ENCODE peak calls at places on chromosomes 16 and 17, in seven cellular contexts. K is body of pancreas, H is DND-41, T is kidney, R is ovary, G is psoas muscle, I is cardiac fibroblast. A is an unnamed sample.

GRCh38 chr16:3553138-3553923 is 23.9 kb downstream of the NLRC3 start:
- DNase-seq in K (no peak), H (no peak), T (no peak), R (no peak), G (no peak), I (no peak), A (no peak)

GRCh38 chr16:10749680-10750035 is 6.0 kb downstream of the NUBP1 start:
- DNase-seq in K (no peak), H (no peak), T (no peak), R (no peak), G (no peak), I (peak), A (no peak)

GRCh38 chr16:939311-939710 is 31.5 kb downstream of the LMF1 start:
- DNase-seq in K (no peak), H (no peak), T (peak), R (no peak), G (peak), I (no peak), A (no peak)

GRCh38 chr17:7840441-7840840 is 6.4 kb downstream of the KDM6B start:
- DNase-seq in K (no peak), H (no peak), T (no peak), R (no peak), G (no peak), I (no peak), A (no peak)

GRCh38 chr17:38702900-38703741 is 2.0 kb upstream of the MLLT6 start:
- DNase-seq in K (peak), H (peak), T (peak), R (no peak), G (no peak), I (no peak), A (no peak)

GRCh38 chr16:19908921-19909320 is 24.3 kb upstream of the GPRC5B start:
- DNase-seq in K (no peak), H (no peak), T (no peak), R (no peak), G (no peak), I (no peak), A (no peak)

GRCh38 chr17:395974-396373 is 43.4 kb upstream of the RPH3AL start:
- DNase-seq in K (no peak), H (no peak), T (no peak), R (no peak), G (no peak), I (no peak), A (no peak)

GRCh38 chr16:68901910-68902309 is 58.6 kb downstream of the TANGO6 start:
- DNase-seq in K (no peak), H (no peak), T (no peak), R (no peak), G (no peak), I (peak), A (no peak)

GRCh38 chr17:17025621-17026020 is 16.6 kb upstream of the MPRIP start:
- DNase-seq in K (peak), H (no peak), T (peak), R (no peak), G (no peak), I (no peak), A (no peak)

GRCh38 chr16:8720080-8720966 is 45.9 kb downstream of the ABAT start:
- DNase-seq in K (peak), H (no peak), T (no peak), R (no peak), G (no peak), I (no peak), A (no peak)

GRCh38 chr16:51391798-51392511 is 240.9 kb upstream of the SALL1 start:
- DNase-seq in K (no peak), H (no peak), T (peak), R (no peak), G (no peak), I (no peak), A (no peak)

GRCh38 chr16:31215287-31216115 is 1.4 kb downstream of the PYDC1 start:
- DNase-seq in K (peak), H (no peak), T (peak), R (peak), G (peak), I (peak), A (no peak)

GRCh38 chr16:31213877-31214704 is at the start of gene TRIM72:
- DNase-seq in K (no peak), H (no peak), T (no peak), R (no peak), G (peak), I (no peak), A (no peak)

GRCh38 chr16:31214705-31215286 is 877 bp downstream of the TRIM72 start:
- DNase-seq in K (no peak), H (no peak), T (peak), R (no peak), G (peak), I (no peak), A (no peak)

GRCh38 chr16:31211960-31212359 is 2.0 kb upstream of the TRIM72 start:
- DNase-seq in K (no peak), H (no peak), T (no peak), R (no peak), G (no peak), I (no peak), A (no peak)

DNA sequence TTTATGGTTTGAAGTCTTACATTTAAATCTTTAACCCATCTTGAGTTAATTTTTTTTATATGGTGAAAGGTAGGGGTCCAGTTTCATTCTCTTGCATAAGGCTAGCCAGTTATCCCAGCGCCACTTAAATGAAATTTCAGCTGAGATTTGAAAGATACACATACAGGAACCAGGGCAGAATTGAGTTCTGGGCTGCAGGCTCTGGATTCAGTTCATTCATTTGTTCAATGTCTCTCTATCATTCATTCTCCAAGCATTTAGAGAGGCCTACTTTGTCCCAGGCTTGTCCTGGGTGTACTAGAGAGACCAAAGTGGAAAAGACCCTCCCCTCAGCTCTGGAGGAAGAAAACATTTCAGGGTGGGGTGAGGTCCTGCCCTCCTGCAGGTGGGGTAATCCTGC is 577 bp upstream of the TRIM72 start:
- DNase-seq in K (no peak), H (no peak), T (no peak), R (no peak), G (no peak), I (no peak), A (no peak)
- H3K4me3 ChIP-seq in K (no peak), H (no peak), T (no peak), R (no peak), G (peak), I (no peak), A (no peak)

DNA sequence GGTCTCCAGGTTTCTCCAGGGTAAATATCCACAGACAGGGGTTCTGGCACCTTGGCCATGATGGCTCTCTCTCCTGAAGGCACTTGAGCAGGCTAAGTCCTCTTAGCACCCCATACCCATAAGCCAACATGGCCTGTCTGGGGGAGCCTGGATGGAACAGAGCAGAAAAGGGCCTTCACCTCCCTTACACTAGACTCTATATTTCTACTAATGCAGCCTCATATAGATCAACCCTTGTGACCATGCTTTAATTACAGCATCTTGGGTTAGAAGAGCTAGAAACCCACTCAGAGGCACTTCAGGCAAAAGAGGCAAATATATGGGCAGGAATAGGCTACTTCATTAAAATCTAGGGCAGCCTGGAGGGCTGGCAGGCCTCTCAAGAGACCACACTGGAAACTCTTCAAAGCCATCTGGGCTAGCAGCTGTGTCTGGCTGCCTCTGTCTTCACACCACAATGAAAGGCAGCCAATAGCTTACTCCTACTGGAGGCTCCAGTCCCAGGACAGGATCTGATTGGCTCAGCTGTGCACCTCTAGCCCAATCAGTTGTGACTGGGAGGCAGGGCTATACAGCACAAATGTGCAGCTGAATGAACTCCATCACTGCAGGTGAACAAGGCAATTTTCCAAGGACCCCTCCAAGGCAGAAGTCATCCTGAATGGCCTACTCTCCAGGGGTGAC is 4.7 kb upstream of the CDT1 start:
- DNase-seq in K (no peak), H (peak), T (no peak), R (no peak), G (no peak), I (no peak), A (peak)
- H3K4me3 ChIP-seq in K (no peak), H (no peak), T (no peak), R (no peak), G (no peak), I (no peak), A (peak)

DNA sequence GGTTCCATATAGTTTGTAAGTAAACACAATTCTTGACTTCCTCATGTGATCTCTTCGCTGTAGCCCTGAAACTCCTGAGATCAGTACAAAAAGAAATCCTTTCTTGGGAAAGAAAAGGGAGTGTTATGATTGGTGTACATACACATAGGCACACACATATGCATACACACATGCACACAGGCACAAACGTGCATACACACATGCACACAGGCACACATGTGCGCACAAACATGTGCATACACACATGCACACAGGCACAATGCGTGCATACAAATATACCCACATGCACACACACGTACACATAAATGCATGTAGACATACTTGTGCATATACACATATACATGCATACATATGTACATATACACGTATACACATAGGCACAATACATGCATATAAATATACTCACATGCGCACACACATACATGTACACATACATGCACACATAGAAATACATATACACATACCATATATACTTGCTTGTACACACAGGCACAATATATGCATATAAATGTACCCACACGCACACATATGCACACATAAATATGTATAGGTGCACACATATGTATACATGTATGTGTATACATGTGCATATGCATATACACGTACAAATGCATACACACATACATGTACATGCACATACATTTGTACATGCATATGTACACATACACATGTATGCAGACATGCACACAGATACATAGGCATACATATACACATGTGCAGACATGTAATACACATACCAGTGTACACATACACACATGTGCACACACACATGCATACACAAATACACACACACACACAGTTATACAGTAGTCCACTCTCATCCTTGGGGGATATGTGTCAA is 26.4 kb downstream of the CMIP start:
- DNase-seq in K (no peak), H (no peak), T (peak), R (no peak), G (no peak), I (no peak), A (no peak)
- H3K4me3 ChIP-seq in K (no peak), H (peak), T (no peak), R (no peak), G (no peak), I (no peak), A (no peak)

GRCh38 chr16:86995456-86995855 is 321.7 kb downstream of the C16orf95 start:
- DNase-seq in K (no peak), H (no peak), T (peak), R (no peak), G (no peak), I (no peak), A (no peak)

GRCh38 chr16:86993426-86994110 is 323.6 kb downstream of the C16orf95 start:
- DNase-seq in K (no peak), H (no peak), T (peak), R (no peak), G (no peak), I (no peak), A (no peak)

GRCh38 chr16:86996081-86996480 is 321.1 kb downstream of the C16orf95 start:
- DNase-seq in K (no peak), H (no peak), T (peak), R (no peak), G (no peak), I (no peak), A (no peak)

GRCh38 chr16:86994215-86994614 is 323.0 kb downstream of the C16orf95 start:
- DNase-seq in K (no peak), H (no peak), T (no peak), R (no peak), G (no peak), I (no peak), A (no peak)

GRCh38 chr16:86994651-86995171 is 322.5 kb downstream of the C16orf95 start:
- DNase-seq in K (no peak), H (no peak), T (peak), R (no peak), G (no peak), I (peak), A (no peak)
- H3K4me3 ChIP-seq in K (no peak), H (no peak), T (no peak), R (no peak), G (no peak), I (no peak), A (no peak)

DNA sequence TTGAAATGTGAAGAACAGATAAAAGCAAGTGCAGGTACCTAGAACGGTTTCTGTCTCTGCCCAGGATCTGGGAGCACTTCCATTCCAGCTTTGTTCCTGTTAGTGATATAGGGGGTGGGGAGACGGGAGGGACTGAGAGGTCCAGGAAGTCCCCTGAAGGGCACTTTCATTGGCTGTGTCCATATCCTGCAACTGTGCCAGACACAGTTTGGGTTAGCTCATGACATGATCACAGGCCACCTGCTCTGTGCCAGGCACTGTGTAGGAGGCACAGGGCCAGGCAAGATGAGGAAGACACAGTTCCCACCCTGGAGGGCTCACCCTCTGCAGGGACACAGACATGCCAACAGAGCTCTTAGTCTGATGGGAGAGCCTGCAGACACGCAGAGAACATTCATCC is 7.9 kb downstream of the CBLN1 start:
- DNase-seq in K (no peak), H (no peak), T (no peak), R (no peak), G (no peak), I (no peak), A (no peak)
- H3K4me3 ChIP-seq in K (no peak), H (no peak), T (no peak), R (no peak), G (no peak), I (no peak), A (no peak)